ENCODE peak calls at places on chromosome 17, in four cellular contexts. S, O, V and X are unnamed samples.

GRCh38 chr17:16988749-16989229 is 16.9 kb upstream of the TNFRSF13B start:
- DNase-seq in O (no peak), V (peak), S (no peak), X (no peak)

GRCh38 chr17:6699997-6700947 is 12.9 kb downstream of the SLC13A5 start:
- DNase-seq in V (peak), O (no peak), S (no peak), X (no peak)

GRCh38 chr17:64534187-64534586 is 27.4 kb downstream of the CEP95 start:
- DNase-seq in S (no peak), O (no peak), V (no peak), X (no peak)

GRCh38 chr17:17511971-17512858 is 16.0 kb upstream of the RASD1 start:
- DNase-seq in O (peak), V (no peak), S (no peak), X (no peak)

GRCh38 chr17:31313982-31314787 is at the start of gene EVI2B:
- DNase-seq in O (peak), S (no peak), V (no peak), X (peak)

GRCh38 chr17:81601525-81602120 is 35.3 kb downstream of the NPLOC4 start:
- DNase-seq in O (peak), V (no peak), S (peak), X (peak)

GRCh38 chr17:17500999-17501605 is 4.9 kb upstream of the RASD1 start:
- DNase-seq in S (no peak), O (peak), V (no peak), X (no peak)

GRCh38 chr17:27532269-27533067 is 76.2 kb downstream of the KSR1 start:
- DNase-seq in O (no peak), S (peak), V (peak), X (no peak)

GRCh38 chr17:68759343-68760140 is 158.4 kb upstream of the FAM20A start:
- DNase-seq in S (peak), O (peak), V (peak), X (no peak)

GRCh38 chr17:49365667-49366066 is 3.6 kb upstream of the ZNF652 start:
- DNase-seq in O (no peak), V (no peak), S (peak), X (peak)

GRCh38 chr17:68355093-68355492 is 63.8 kb downstream of the ARSG start:
- DNase-seq in V (no peak), O (peak), S (no peak), X (no peak)

GRCh38 chr17:4786111-4786491 is at the start of gene VMO1:
- DNase-seq in S (no peak), V (peak), O (peak), X (no peak)

GRCh38 chr17:61462734-61463067 is 10.5 kb downstream of the TBX4 start:
- DNase-seq in V (peak), S (no peak), O (no peak), X (no peak)

GRCh38 chr17:75209061-75209460 is 3.6 kb downstream of the NUP85 start:
- DNase-seq in V (no peak), O (no peak), S (no peak), X (no peak)

GRCh38 chr17:59711936-59712335 is 4.5 kb downstream of the VMP1 start:
- DNase-seq in V (no peak), O (no peak), S (no peak), X (no peak)